ENCODE peak calls at places on chromosomes 3 and 15, in five cellular contexts. One of them, this sample, is unnamed.

GRCh38 chr3:23807161-23808015 is 1.6 kb downstream of the UBE2E1 start:
- DNase-seq in amygdala: no peak
- DNase-seq in Calu3: no peak
- DNase-seq in fibroblast of the aortic adventitia: peak
- DNase-seq in right cardiac atrium: no peak
- DNase-seq in this sample: peak

GRCh38 chr3:135908225-135908624 is 57.3 kb upstream of the PPP2R3A start:
- DNase-seq in amygdala: no peak
- DNase-seq in Calu3: peak
- DNase-seq in fibroblast of the aortic adventitia: no peak
- DNase-seq in right cardiac atrium: no peak
- DNase-seq in this sample: no peak

GRCh38 chr3:75138345-75138744 is 523.9 kb upstream of the CNTN3 start:
- DNase-seq in amygdala: no peak
- DNase-seq in Calu3: no peak
- DNase-seq in fibroblast of the aortic adventitia: no peak
- DNase-seq in right cardiac atrium: no peak
- DNase-seq in this sample: no peak

GRCh38 chr3:278300-279064 is 81.9 kb downstream of the CHL1 start:
- DNase-seq in amygdala: no peak
- DNase-seq in Calu3: no peak
- DNase-seq in fibroblast of the aortic adventitia: no peak
- DNase-seq in right cardiac atrium: no peak
- DNase-seq in this sample: no peak

GRCh38 chr3:143078883-143079282 is 40.7 kb upstream of the CHST2 start:
- DNase-seq in amygdala: no peak
- DNase-seq in Calu3: no peak
- DNase-seq in fibroblast of the aortic adventitia: peak
- DNase-seq in right cardiac atrium: no peak
- DNase-seq in this sample: peak

GRCh38 chr3:63763156-63763555 is 55.9 kb upstream of the C3orf49 start:
- DNase-seq in amygdala: no peak
- DNase-seq in Calu3: no peak
- DNase-seq in fibroblast of the aortic adventitia: peak
- DNase-seq in right cardiac atrium: no peak
- DNase-seq in this sample: peak

GRCh38 chr15:56821721-56822425 is 88.6 kb upstream of the ZNF280D start:
- DNase-seq in amygdala: no peak
- DNase-seq in Calu3: peak
- DNase-seq in fibroblast of the aortic adventitia: peak
- DNase-seq in right cardiac atrium: peak
- DNase-seq in this sample: peak

GRCh38 chr3:121999931-122000330 is 22.1 kb downstream of the ILDR1 start:
- DNase-seq in amygdala: no peak
- DNase-seq in Calu3: no peak
- DNase-seq in fibroblast of the aortic adventitia: no peak
- DNase-seq in right cardiac atrium: no peak
- DNase-seq in this sample: no peak

GRCh38 chr3:142211034-142211433 is 14.4 kb downstream of the GK5 start:
- DNase-seq in amygdala: no peak
- DNase-seq in Calu3: no peak
- DNase-seq in fibroblast of the aortic adventitia: no peak
- DNase-seq in right cardiac atrium: no peak
- DNase-seq in this sample: no peak

GRCh38 chr3:188207941-188208750 is 54.2 kb downstream of the LPP start:
- DNase-seq in amygdala: no peak
- DNase-seq in Calu3: no peak
- DNase-seq in fibroblast of the aortic adventitia: no peak
- DNase-seq in right cardiac atrium: no peak
- DNase-seq in this sample: no peak

GRCh38 chr3:131705558-131706051 is 202.8 kb upstream of the MRPL3 start:
- DNase-seq in amygdala: no peak
- DNase-seq in Calu3: no peak
- DNase-seq in fibroblast of the aortic adventitia: no peak
- DNase-seq in right cardiac atrium: no peak
- DNase-seq in this sample: no peak

GRCh38 chr3:64586977-64587376 is 100.8 kb downstream of the ADAMTS9 start:
- DNase-seq in amygdala: no peak
- DNase-seq in Calu3: no peak
- DNase-seq in fibroblast of the aortic adventitia: no peak
- DNase-seq in right cardiac atrium: no peak
- DNase-seq in this sample: no peak

GRCh38 chr3:32334675-32335074 is 57.0 kb upstream of the CMTM7 start:
- DNase-seq in amygdala: no peak
- DNase-seq in Calu3: no peak
- DNase-seq in fibroblast of the aortic adventitia: no peak
- DNase-seq in right cardiac atrium: no peak
- DNase-seq in this sample: no peak

GRCh38 chr3:47057212-47057671 is 77.8 kb downstream of the NBEAL2 start:
- DNase-seq in amygdala: no peak
- DNase-seq in Calu3: no peak
- DNase-seq in fibroblast of the aortic adventitia: peak
- DNase-seq in right cardiac atrium: no peak
- DNase-seq in this sample: peak

GRCh38 chr3:10242182-10243065 is 5.8 kb upstream of the TATDN2 start:
- DNase-seq in amygdala: no peak
- DNase-seq in Calu3: no peak
- DNase-seq in fibroblast of the aortic adventitia: no peak
- DNase-seq in right cardiac atrium: peak
- DNase-seq in this sample: peak

GRCh38 chr3:188268336-188268735 is 114.4 kb downstream of the LPP start:
- DNase-seq in amygdala: no peak
- DNase-seq in Calu3: no peak
- DNase-seq in fibroblast of the aortic adventitia: no peak
- DNase-seq in right cardiac atrium: no peak
- DNase-seq in this sample: no peak

This sample was measured in GM03348.